ENCODE peak calls at places on chromosome 22, in four cellular contexts. One of them, this sample, is unnamed.

GRCh38 chr22:37472418-37473006 is 13.7 kb downstream of the MFNG start:
- DNase-seq in tibial nerve: no peak
- DNase-seq in upper lobe of left lung: peak; percentile 42
- DNase-seq in A549: peak; percentile 80
- DNase-seq in this sample: no peak

GRCh38 chr22:35766654-35767580 is 49.2 kb downstream of the APOL5 start:
- DNase-seq in A549: no peak
- DNase-seq in tibial nerve: no peak
- DNase-seq in upper lobe of left lung: no peak
- DNase-seq in this sample: no peak

GRCh38 chr22:35172452-35172851 is 84.8 kb upstream of the HMGXB4 start:
- DNase-seq in tibial nerve: no peak
- DNase-seq in upper lobe of left lung: no peak
- DNase-seq in A549: no peak
- DNase-seq in this sample: no peak

GRCh38 chr22:29609139-29609538 is 5.7 kb downstream of the NF2 start:
- DNase-seq in tibial nerve: no peak
- DNase-seq in upper lobe of left lung: no peak
- DNase-seq in A549: peak; percentile 16
- DNase-seq in this sample: no peak

GRCh38 chr22:30823015-30823370 is 128.3 kb downstream of the OSBP2 start:
- DNase-seq in tibial nerve: no peak
- DNase-seq in upper lobe of left lung: no peak
- DNase-seq in A549: no peak
- DNase-seq in this sample: no peak

GRCh38 chr22:26527167-26527566 is 14.9 kb upstream of the TFIP11 start:
- DNase-seq in A549: no peak
- DNase-seq in upper lobe of left lung: no peak
- DNase-seq in tibial nerve: no peak
- DNase-seq in this sample: no peak

GRCh38 chr22:44580176-44580575 is 82.1 kb upstream of the RTL6 start:
- DNase-seq in upper lobe of left lung: peak; percentile 8
- DNase-seq in A549: no peak
- DNase-seq in tibial nerve: no peak
- DNase-seq in this sample: no peak

GRCh38 chr22:49255741-49256318 is 571.8 kb downstream of the BRD1 start:
- DNase-seq in tibial nerve: no peak
- DNase-seq in upper lobe of left lung: no peak
- DNase-seq in A549: no peak
- DNase-seq in this sample: no peak

GRCh38 chr22:26912985-26913384 is 255.6 kb downstream of the MIAT start:
- DNase-seq in A549: no peak
- DNase-seq in upper lobe of left lung: no peak
- DNase-seq in tibial nerve: no peak
- DNase-seq in this sample: no peak

GRCh38 chr22:44221710-44222475 is 41.2 kb downstream of the PARVG start:
- DNase-seq in upper lobe of left lung: peak; percentile 6
- DNase-seq in tibial nerve: no peak
- DNase-seq in A549: no peak
- DNase-seq in this sample: no peak

GRCh38 chr22:46267431-46268279 is at the start of gene TTC38:
- DNase-seq in tibial nerve: peak; percentile 85
- DNase-seq in A549: peak; percentile 87
- DNase-seq in upper lobe of left lung: peak; percentile 95
- DNase-seq in this sample: peak; percentile 90

GRCh38 chr22:38327805-38328204 is 10.6 kb upstream of the CSNK1E start:
- DNase-seq in tibial nerve: no peak
- DNase-seq in A549: no peak
- DNase-seq in upper lobe of left lung: no peak
- DNase-seq in this sample: no peak

GRCh38 chr22:29032584-29032983 is 29.0 kb downstream of the C22orf31 start:
- DNase-seq in upper lobe of left lung: peak; percentile 47
- DNase-seq in tibial nerve: no peak
- DNase-seq in A549: no peak
- DNase-seq in this sample: no peak

GRCh38 chr22:46982635-46983034 is 220.2 kb downstream of the TBC1D22A start:
- DNase-seq in tibial nerve: no peak
- DNase-seq in A549: no peak
- DNase-seq in upper lobe of left lung: no peak
- DNase-seq in this sample: no peak

GRCh38 chr22:31561238-31561887 is 65.0 kb downstream of the SFI1 start:
- DNase-seq in tibial nerve: peak; percentile 54
- DNase-seq in A549: peak; percentile 59
- DNase-seq in upper lobe of left lung: peak; percentile 79
- DNase-seq in this sample: peak; percentile 63

GRCh38 chr22:28899199-28899853 is 16.0 kb downstream of the ZNRF3 start:
- DNase-seq in tibial nerve: no peak
- DNase-seq in A549: no peak
- DNase-seq in upper lobe of left lung: no peak
- DNase-seq in this sample: no peak

GRCh38 chr22:31496007-31496734 is at the start of gene SFI1:
- DNase-seq in tibial nerve: peak; percentile 84
- DNase-seq in upper lobe of left lung: peak; percentile 91
- DNase-seq in A549: peak; percentile 66
- DNase-seq in this sample: peak; percentile 77

GRCh38 chr22:27149886-27150529 is 492.6 kb downstream of the MIAT start:
- DNase-seq in upper lobe of left lung: no peak
- DNase-seq in A549: no peak
- DNase-seq in tibial nerve: no peak
- DNase-seq in this sample: no peak

GRCh38 chr22:47943729-47944700 is 1181.6 kb downstream of the TBC1D22A start:
- DNase-seq in tibial nerve: no peak
- DNase-seq in upper lobe of left lung: no peak
- DNase-seq in A549: no peak
- DNase-seq in this sample: no peak

DNA sequence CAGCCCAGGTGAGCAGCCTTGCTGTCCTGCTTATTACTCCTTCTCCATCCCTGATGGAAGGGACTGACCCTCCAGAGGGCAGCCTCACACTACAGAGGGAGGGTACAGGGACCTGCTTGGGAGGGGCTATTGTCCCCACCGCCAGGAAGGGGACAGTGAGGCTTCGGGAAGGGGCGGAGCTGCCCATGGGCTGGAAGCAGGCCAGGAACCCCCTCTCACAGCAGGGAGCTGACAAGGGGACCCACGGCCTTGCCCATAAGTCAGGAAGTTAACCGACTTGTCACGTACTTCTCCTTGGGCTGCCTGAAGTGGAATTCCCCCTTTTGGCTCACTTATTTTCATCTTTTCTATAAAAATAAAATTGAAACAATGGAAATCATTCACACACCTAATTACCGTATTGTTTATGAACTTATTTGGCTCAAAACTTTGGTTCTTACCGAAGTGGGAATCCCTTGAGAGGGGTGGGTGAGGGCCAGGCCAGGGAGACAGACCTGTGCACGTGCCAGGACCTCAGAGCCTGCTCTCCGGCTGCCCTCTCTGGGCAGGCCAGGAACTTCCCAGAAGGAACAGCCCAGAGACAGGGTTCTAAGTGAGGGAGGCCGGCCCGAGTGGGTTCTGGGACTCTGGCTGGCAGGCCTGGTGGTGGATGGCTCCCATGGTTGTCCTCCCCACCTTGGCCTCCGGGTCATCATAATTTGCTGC is 5.8 kb downstream of the MGAT3 start:
- DNase-seq in A549: no peak
- DNase-seq in tibial nerve: no peak
- DNase-seq in upper lobe of left lung: peak; percentile 46
- DNase-seq in this sample: no peak
- TF ChIP-seq CTCF in A549: no peak
- TF ChIP-seq CTCF in tibial nerve: no peak
- TF ChIP-seq CTCF in upper lobe of left lung: peak; percentile 21
- TF ChIP-seq CTCF in this sample: peak; percentile 16

GRCh38 chr22:20937031-20937793 is 20.0 kb downstream of the CRKL start:
- DNase-seq in upper lobe of left lung: peak; percentile 76
- DNase-seq in A549: no peak
- DNase-seq in tibial nerve: no peak
- DNase-seq in this sample: no peak
- H3K27ac ChIP-seq in upper lobe of left lung: no peak overlapping the region
- H3K27ac ChIP-seq in A549: no peak overlapping the region
- H3K27ac ChIP-seq in tibial nerve: no peak overlapping the region
- H3K27ac ChIP-seq in this sample: peak overlapping the region; percentile 2

DNA sequence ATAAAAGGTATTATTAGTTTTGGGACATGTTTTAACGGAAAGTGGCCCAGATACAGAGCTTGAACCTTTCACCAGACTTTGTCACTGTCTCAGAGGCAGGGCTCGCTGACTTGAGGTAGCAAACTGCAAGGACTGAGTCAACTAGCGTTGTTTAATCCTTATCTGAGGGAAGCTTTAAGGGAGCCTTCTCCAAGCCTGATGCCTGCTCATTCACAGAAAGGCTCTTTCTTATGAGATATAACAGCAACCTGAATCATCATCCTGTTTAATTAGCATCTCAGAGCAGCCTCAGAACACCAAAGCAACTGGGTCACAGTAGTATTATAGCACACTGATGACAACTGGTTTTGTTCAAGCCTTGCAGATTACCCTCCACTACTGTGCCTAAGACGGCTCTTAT is 54.2 kb upstream of the CYP2D6 start:
- DNase-seq in A549: no peak
- DNase-seq in tibial nerve: no peak
- DNase-seq in upper lobe of left lung: no peak
- DNase-seq in this sample: no peak
- TF ChIP-seq POLR2A in A549: no peak
- TF ChIP-seq POLR2A in tibial nerve: no peak
- TF ChIP-seq POLR2A in upper lobe of left lung: no peak
- TF ChIP-seq POLR2A in this sample: no peak

GRCh38 chr22:24178502-24179440 is 2.5 kb upstream of the SUSD2 start:
- DNase-seq in upper lobe of left lung: no peak
- DNase-seq in tibial nerve: no peak
- DNase-seq in A549: no peak
- DNase-seq in this sample: no peak
- TF ChIP-seq CTCF in upper lobe of left lung: no peak
- TF ChIP-seq CTCF in tibial nerve: no peak
- TF ChIP-seq CTCF in A549: peak; percentile 31
- TF ChIP-seq CTCF in this sample: no peak

GRCh38 chr22:41482319-41482935 is 13.5 kb downstream of the ACO2 start:
- DNase-seq in upper lobe of left lung: no peak
- DNase-seq in A549: no peak
- DNase-seq in tibial nerve: no peak
- DNase-seq in this sample: no peak
- H3K27ac ChIP-seq in upper lobe of left lung: peak overlapping the region; percentile 60
- H3K27ac ChIP-seq in A549: no peak overlapping the region
- H3K27ac ChIP-seq in tibial nerve: peak overlapping the region; percentile 73
- H3K27ac ChIP-seq in this sample: peak overlapping the region; percentile 96

GRCh38 chr22:42439821-42440674 is 7.8 kb upstream of the NFAM1 start:
- DNase-seq in tibial nerve: peak; percentile 40
- DNase-seq in upper lobe of left lung: peak; percentile 68
- DNase-seq in A549: no peak
- DNase-seq in this sample: no peak
- TF ChIP-seq POLR2A in tibial nerve: no peak
- TF ChIP-seq POLR2A in upper lobe of left lung: no peak
- TF ChIP-seq POLR2A in A549: no peak
- TF ChIP-seq POLR2A in this sample: no peak

GRCh38 chr22:25148149-25148691 is 51.4 kb upstream of the CRYBB3 start:
- DNase-seq in tibial nerve: no peak
- DNase-seq in A549: no peak
- DNase-seq in upper lobe of left lung: peak; percentile 49
- DNase-seq in this sample: no peak
- TF ChIP-seq CTCF in tibial nerve: no peak
- TF ChIP-seq CTCF in A549: no peak
- TF ChIP-seq CTCF in upper lobe of left lung: no peak
- TF ChIP-seq CTCF in this sample: no peak

GRCh38 chr22:19595532-19595931 is 71.3 kb upstream of the CLDN5 start:
- DNase-seq in A549: no peak
- DNase-seq in tibial nerve: no peak
- DNase-seq in upper lobe of left lung: no peak
- DNase-seq in this sample: no peak
- H3K27ac ChIP-seq in A549: no peak overlapping the region
- H3K27ac ChIP-seq in tibial nerve: no peak overlapping the region
- H3K27ac ChIP-seq in upper lobe of left lung: peak overlapping the region; percentile 86
- H3K27ac ChIP-seq in this sample: no peak overlapping the region

GRCh38 chr22:50641696-50642607 is 14.0 kb upstream of the ARSA start:
- DNase-seq in upper lobe of left lung: peak; percentile 38
- DNase-seq in tibial nerve: no peak
- DNase-seq in A549: no peak
- DNase-seq in this sample: no peak
- TF ChIP-seq POLR2A in upper lobe of left lung: no peak
- TF ChIP-seq POLR2A in tibial nerve: no peak
- TF ChIP-seq POLR2A in A549: no peak
- TF ChIP-seq POLR2A in this sample: no peak

GRCh38 chr22:43066134-43066533 is 23.1 kb downstream of the TTLL1 start:
- DNase-seq in tibial nerve: no peak
- DNase-seq in A549: no peak
- DNase-seq in upper lobe of left lung: no peak
- DNase-seq in this sample: no peak

GRCh38 chr22:43057641-43058040 is 31.6 kb downstream of the TTLL1 start:
- DNase-seq in A549: no peak
- DNase-seq in upper lobe of left lung: no peak
- DNase-seq in tibial nerve: no peak
- DNase-seq in this sample: no peak

DNA sequence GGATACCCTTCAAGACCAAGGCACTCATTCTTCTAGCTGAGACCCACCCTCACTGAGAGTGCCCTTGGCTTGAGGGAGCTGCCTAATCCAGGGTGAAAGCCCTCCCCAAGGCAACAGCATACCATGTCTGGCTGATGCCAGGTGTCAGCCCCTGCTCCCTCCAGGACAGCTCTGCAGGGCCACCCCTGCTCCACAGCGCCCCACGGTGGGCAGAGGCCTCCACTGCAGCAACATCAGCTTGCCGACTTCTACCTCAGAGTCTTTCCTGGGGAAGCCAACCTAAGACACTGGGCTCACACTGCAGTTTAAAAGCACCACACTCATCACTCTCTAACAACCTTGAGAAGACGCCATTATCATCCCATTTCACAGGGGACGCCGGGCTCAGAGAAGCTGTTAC is 29.0 kb downstream of the TTLL1 start:
- DNase-seq in tibial nerve: peak; percentile 20
- DNase-seq in upper lobe of left lung: peak; percentile 26
- DNase-seq in A549: no peak
- DNase-seq in this sample: no peak
- TF ChIP-seq CTCF in tibial nerve: peak; percentile 31
- TF ChIP-seq CTCF in upper lobe of left lung: peak; percentile 40
- TF ChIP-seq CTCF in A549: peak; percentile 31
- TF ChIP-seq CTCF in this sample: peak; percentile 32

This sample was measured in gastrocnemius medialis.